ENCODE peak calls at places on chromosomes 7 and 10, in six cellular contexts. F is mucosa of descending colon, G is body of pancreas, O is PC-9, X is left ventricle myocardium inferior, A is neural progenitor cell. Y is an unnamed sample.
A peak's percentile ranks its signal among the peaks of the same experiment; 100 is the strongest.

GRCh38 chr10:101397140-101397539 is 43.2 kb downstream of the BTRC start:
- DNase-seq in F (no peak), G (no peak), O (no peak), A (peak; percentile 77), X (no peak), Y (no peak)

GRCh38 chr7:97479740-97480290 is 252.1 kb upstream of the TAC1 start:
- DNase-seq in X (no peak), F (no peak), A (peak; percentile 20), O (no peak), G (no peak), Y (no peak)

GRCh38 chr10:48698971-48699627 is 14.4 kb downstream of the WDFY4 start:
- DNase-seq in O (no peak), A (no peak), X (no peak), G (no peak), F (no peak), Y (no peak)

GRCh38 chr7:190196-190595 is 2.2 kb upstream of the FAM20C start:
- DNase-seq in G (no peak), F (no peak), X (no peak), O (no peak), A (peak; percentile 54), Y (no peak)

GRCh38 chr7:142323706-142324105 is 65.8 kb upstream of the PRSS58 start:
- DNase-seq in X (no peak), O (peak; percentile 85), G (peak; percentile 76), F (no peak), A (peak; percentile 82), Y (no peak)

GRCh38 chr7:51213618-51214017 is 103.0 kb downstream of the COBL start:
- DNase-seq in O (no peak), F (no peak), X (no peak), A (no peak), G (no peak), Y (no peak)

GRCh38 chr7:27170936-27171635 is 3.0 kb downstream of the HOXA10 start:
- DNase-seq in F (peak; percentile 63), O (no peak), A (peak; percentile 44), G (no peak), X (no peak), Y (peak; percentile 76)

GRCh38 chr7:101379302-101379701 is 16.6 kb downstream of the COL26A1 start:
- DNase-seq in G (no peak), X (no peak), O (no peak), F (no peak), A (no peak), Y (no peak)

GRCh38 chr10:50422259-50422658 is 170.9 kb upstream of the ASAH2 start:
- DNase-seq in O (no peak), G (no peak), A (no peak), X (no peak), F (no peak), Y (no peak)

GRCh38 chr10:117603726-117604125 is 61.2 kb downstream of the EMX2 start:
- DNase-seq in O (no peak), G (no peak), F (no peak), X (no peak), A (no peak), Y (no peak)

GRCh38 chr7:101667959-101668358 is 38.9 kb upstream of the MYL10 start:
- DNase-seq in X (no peak), A (no peak), O (no peak), G (no peak), F (no peak), Y (no peak)

GRCh38 chr7:82506208-82506607 is 62.6 kb upstream of the CACNA2D1 start:
- DNase-seq in X (no peak), F (no peak), O (no peak), G (no peak), A (no peak), Y (no peak)

GRCh38 chr7:146375155-146375554 is 258.6 kb downstream of the CNTNAP2 start:
- DNase-seq in O (no peak), G (no peak), F (no peak), A (peak; percentile 35), X (no peak), Y (no peak)

GRCh38 chr7:143492799-143493568 is 15.3 kb downstream of the TAS2R41 start:
- DNase-seq in A (no peak), X (no peak), G (no peak), F (no peak), O (no peak), Y (no peak)

DNA sequence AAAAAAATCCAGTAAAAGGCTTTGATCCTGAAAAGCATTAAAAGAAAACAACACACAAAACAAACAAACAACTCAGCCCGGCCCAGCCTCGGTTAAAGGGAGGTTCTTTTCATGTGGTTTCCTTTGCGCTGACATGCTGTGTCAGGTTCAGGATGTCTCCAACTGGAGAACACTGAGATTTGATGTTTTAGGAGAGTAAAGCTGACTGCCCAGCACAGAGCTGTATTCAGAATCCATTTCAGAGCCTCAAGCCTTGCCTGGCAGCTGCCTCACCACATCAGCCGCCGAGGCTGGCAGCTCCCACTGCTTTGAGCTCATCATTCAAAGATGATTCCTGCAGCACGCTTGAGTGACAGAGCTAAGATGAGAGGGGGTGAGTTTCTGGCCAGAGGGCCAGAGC is 205.8 kb upstream of the LYZL1 start:
- DNase-seq in O (no peak), A (no peak), G (no peak), F (no peak), X (no peak), Y (no peak)
- H3K4me3 ChIP-seq in O (no peak overlapping the region), A (no peak overlapping the region), G (no peak overlapping the region), F (no peak overlapping the region), X (no peak overlapping the region), Y (no peak overlapping the region)

DNA sequence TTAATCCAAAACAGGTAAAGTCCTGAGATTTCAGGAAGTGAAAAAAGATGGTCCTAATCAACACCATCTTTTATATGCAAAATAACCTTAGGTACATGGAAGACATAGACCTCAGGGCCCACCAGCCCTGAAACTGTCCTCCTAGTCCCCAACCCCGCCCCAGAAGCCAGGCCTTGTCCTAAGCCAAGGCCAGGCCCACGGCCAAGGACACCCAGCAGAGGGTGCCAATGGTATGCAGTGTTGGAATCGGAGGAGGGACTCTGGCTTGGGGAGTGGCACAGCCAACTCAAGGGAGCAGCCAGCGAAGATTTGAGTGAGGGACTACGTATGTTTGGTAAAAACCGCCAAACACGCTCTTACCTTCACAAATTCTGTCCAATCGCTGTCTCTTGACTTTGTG is 96.7 kb downstream of the ZRANB1 start:
- DNase-seq in X (peak; percentile 60), F (no peak), O (peak; percentile 28), G (peak; percentile 83), A (no peak), Y (peak; percentile 84)
- H3K4me1 ChIP-seq in X (peaks cover 72% of the 10 kb centered on the region), F (peaks cover 18% of the 10 kb centered on the region), O (peaks cover 28% of the 10 kb centered on the region), G (peaks cover 65% of the 10 kb centered on the region), A (peaks cover 5% of the 10 kb centered on the region), Y (peaks cover 8% of the 10 kb centered on the region)

GRCh38 chr10:4498763-4499251 is 327.2 kb upstream of the AKR1E2 start:
- DNase-seq in F (no peak), A (no peak), O (no peak), X (no peak), G (no peak), Y (no peak)
- H3K4me3 ChIP-seq in F (no peak overlapping the region), A (no peak overlapping the region), O (no peak overlapping the region), X (peak overlapping the region; percentile 2), G (no peak overlapping the region), Y (no peak overlapping the region)

GRCh38 chr10:32946108-32946507 is 11.9 kb downstream of the ITGB1 start:
- DNase-seq in F (no peak), G (no peak), A (no peak), O (no peak), X (no peak), Y (no peak)
- H3K4me1 ChIP-seq in F (peaks cover 32% of the 10 kb centered on the region), G (peaks cover 76% of the 10 kb centered on the region), A (peaks cover 37% of the 10 kb centered on the region), O (peaks cover 12% of the 10 kb centered on the region), X (peaks cover 98% of the 10 kb centered on the region), Y (peaks cover 7% of the 10 kb centered on the region)

DNA sequence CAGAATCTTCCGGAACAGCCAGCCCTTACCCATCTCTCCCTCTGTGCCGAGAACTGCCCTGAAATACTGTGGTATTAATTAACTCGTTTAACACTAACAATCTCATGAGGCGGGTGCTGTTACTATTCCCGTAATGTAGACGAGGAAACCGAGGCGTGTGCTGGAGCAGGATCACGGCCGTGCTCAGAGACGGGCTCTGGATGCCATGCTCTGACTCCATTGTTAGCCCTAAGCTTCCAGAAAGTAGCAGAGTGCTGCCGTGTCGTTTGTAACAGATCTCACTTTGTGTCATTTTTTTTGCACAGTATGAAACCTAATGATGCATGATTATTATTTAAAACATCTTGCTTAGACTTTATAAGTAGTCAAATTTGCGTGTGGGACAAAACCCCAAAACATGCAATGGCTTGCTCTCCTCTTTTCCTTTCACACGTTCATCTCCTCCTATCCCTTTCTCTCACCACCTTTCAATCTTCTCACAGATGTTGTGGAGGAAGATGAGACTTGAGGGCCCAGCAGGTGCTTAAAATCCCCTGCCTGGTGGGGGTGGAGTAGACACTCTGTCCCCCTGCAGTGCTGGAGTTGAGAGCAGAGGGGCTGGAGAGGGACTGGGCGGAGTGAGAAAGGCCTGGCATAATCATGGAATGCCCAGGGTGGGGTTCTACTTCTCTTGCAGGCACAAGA is 479 bp upstream of the ACTR3C start:
- DNase-seq in X (no peak), O (no peak), G (no peak), F (no peak), A (no peak), Y (no peak)
- H3K4me3 ChIP-seq in X (peak overlapping the region; percentile 74), O (peak overlapping the region; percentile 98), G (peak overlapping the region; percentile 52), F (peak overlapping the region; percentile 77), A (peak overlapping the region; percentile 38), Y (peak overlapping the region; percentile 60)

GRCh38 chr10:497898-498451 is 191.5 kb downstream of the DIP2C start:
- DNase-seq in O (no peak), X (no peak), A (no peak), F (no peak), G (no peak), Y (peak; percentile 34)
- H3K4me1 ChIP-seq in O (no peaks in the 10 kb centered on the region), X (peaks cover 66% of the 10 kb centered on the region), A (peaks cover 19% of the 10 kb centered on the region), F (no peaks in the 10 kb centered on the region), G (no peaks in the 10 kb centered on the region), Y (no peaks in the 10 kb centered on the region)

GRCh38 chr7:117982071-117983055 is 109.1 kb upstream of the CTTNBP2 start:
- DNase-seq in A (no peak), O (no peak), G (no peak), F (no peak), X (no peak), Y (no peak)

GRCh38 chr7:117990834-117991233 is 117.6 kb upstream of the CTTNBP2 start:
- DNase-seq in A (no peak), X (no peak), F (no peak), O (no peak), G (no peak), Y (no peak)

GRCh38 chr7:117992635-117993034 is 119.4 kb upstream of the CTTNBP2 start:
- DNase-seq in O (no peak), F (no peak), X (no peak), A (no peak), G (no peak), Y (no peak)

DNA sequence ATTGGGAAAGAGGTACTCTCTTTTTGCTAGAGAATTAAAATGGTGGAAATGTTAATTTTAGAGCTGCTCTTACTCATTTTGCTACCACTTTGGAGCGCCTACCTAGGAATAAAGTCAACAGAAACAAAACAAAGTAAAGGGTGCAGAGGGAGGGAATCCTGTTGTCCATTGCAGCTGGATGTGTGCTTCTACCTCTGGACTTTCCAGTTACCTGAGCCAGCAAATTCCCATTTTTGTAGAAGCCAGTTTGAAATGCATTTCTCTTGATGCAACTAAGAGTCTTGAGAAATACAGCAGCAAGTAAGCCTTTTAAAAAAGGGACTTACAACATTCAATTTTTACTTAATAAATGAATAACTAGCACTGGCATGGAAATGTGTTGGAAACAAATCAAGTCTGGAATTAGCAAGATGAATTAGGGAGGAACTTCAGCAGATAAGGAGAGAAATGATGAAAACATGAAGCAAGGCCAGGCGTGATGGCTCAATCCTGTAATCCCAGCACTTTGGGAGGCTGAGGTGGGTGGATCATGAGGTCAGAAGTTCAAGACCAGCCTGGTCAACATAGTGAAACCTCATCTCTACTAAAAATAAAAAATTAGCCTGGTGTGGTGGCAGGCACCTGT is 113.5 kb upstream of the CTTNBP2 start:
- DNase-seq in O (no peak), A (no peak), X (no peak), F (no peak), G (peak; percentile 17), Y (no peak)
- H3K4me3 ChIP-seq in O (no peak overlapping the region), A (no peak overlapping the region), X (no peak overlapping the region), F (no peak overlapping the region), G (no peak overlapping the region), Y (no peak overlapping the region)

GRCh38 chr10:60648761-60649160 is 129.5 kb upstream of the CDK1 start:
- DNase-seq in X (no peak), A (no peak), F (no peak), O (no peak), G (no peak), Y (no peak)
- H3K4me1 ChIP-seq in X (no peaks in the 10 kb centered on the region), A (peaks cover 13% of the 10 kb centered on the region), F (no peaks in the 10 kb centered on the region), O (peaks cover 13% of the 10 kb centered on the region), G (peaks cover 14% of the 10 kb centered on the region), Y (no peaks in the 10 kb centered on the region)

Y was measured in aorta.